ENCODE peak calls at places on chromosomes 12 and 14, in ten cellular contexts. L, Y, A, J, R, G, K, B, E and Q are unnamed samples.

GRCh38 chr12:79933043-79933442 is 1.9 kb downstream of the PPP1R12A start:
- DNase-seq in R (no peak), B (no peak), E (no peak), K (no peak), A (no peak), Y (no peak), G (no peak), J (no peak), L (no peak), Q (no peak)

GRCh38 chr12:51275088-51275487 is 4.9 kb upstream of the SMAGP start:
- DNase-seq in G (no peak), R (no peak), Y (peak), A (peak), J (no peak), E (no peak), K (no peak), L (no peak), B (no peak), Q (no peak)

GRCh38 chr14:68972507-68973272 is 6.4 kb downstream of the ACTN1 start:
- DNase-seq in Y (no peak), K (no peak), J (no peak), G (no peak), A (no peak), L (no peak), E (no peak), R (no peak), B (no peak), Q (no peak)

GRCh38 chr14:34676516-34677211 is 37.7 kb downstream of the CFL2 start:
- DNase-seq in E (no peak), L (no peak), R (no peak), J (no peak), A (no peak), Y (no peak), B (no peak), K (no peak), G (no peak), Q (no peak)

GRCh38 chr14:68501171-68501570 is 291.7 kb downstream of the ZFP36L1 start:
- DNase-seq in R (no peak), K (no peak), J (no peak), G (no peak), B (no peak), Y (no peak), A (no peak), L (no peak), E (no peak), Q (no peak)

GRCh38 chr12:69392146-69392928 is 32.8 kb downstream of the YEATS4 start:
- DNase-seq in K (no peak), R (no peak), E (no peak), A (no peak), Y (no peak), B (peak), J (peak), G (no peak), L (no peak), Q (no peak)

GRCh38 chr12:40843495-40843894 is 151.3 kb downstream of the CNTN1 start:
- DNase-seq in L (no peak), A (no peak), K (no peak), J (no peak), B (no peak), Y (no peak), E (no peak), G (no peak), R (no peak), Q (no peak)

GRCh38 chr12:121536058-121536928 is 44.5 kb downstream of the KDM2B start:
- DNase-seq in E (peak), Y (peak), J (peak), B (peak), G (peak), R (peak), K (peak), L (peak), A (no peak), Q (peak)